ENCODE peak calls at places on chromosomes 4 and X, in five cellular contexts. D, R, P, Z and J are unnamed samples.

GRCh38 chr4:46445689-46446339 is 55.9 kb upstream of the GABRA2 start:
- DNase-seq in D (no peak), R (no peak), P (peak), Z (no peak), J (no peak)

GRCh38 chr4:140187316-140187695 is 33.3 kb upstream of the MAML3 start:
- DNase-seq in D (no peak), R (no peak), P (peak), Z (no peak), J (no peak)

GRCh38 chrX:13377537-13377936 is 57.7 kb upstream of the ATXN3L start:
- DNase-seq in D (no peak), R (no peak), P (peak), Z (no peak), J (peak)

GRCh38 chr4:26590639-26591038 is 6.8 kb downstream of the TBC1D19 start:
- DNase-seq in D (peak), R (no peak), P (peak), Z (no peak), J (no peak)

GRCh38 chrX:6904178-6904577 is 243.3 kb upstream of the STS start:
- DNase-seq in D (no peak), R (no peak), P (no peak), Z (no peak), J (no peak)

GRCh38 chr4:78292336-78292735 is 235.2 kb downstream of the FRAS1 start:
- DNase-seq in D (no peak), R (no peak), P (no peak), Z (no peak), J (no peak)

GRCh38 chrX:71118032-71118984 is at the start of gene MED12:
- DNase-seq in D (peak), R (peak), P (peak), Z (peak), J (peak)

GRCh38 chr4:56655209-56655626 is 25.9 kb downstream of the HOPX start:
- DNase-seq in D (no peak), R (peak), P (peak), Z (peak), J (peak)

GRCh38 chrX:111719426-111720210 is 38.6 kb downstream of the ALG13 start:
- DNase-seq in D (no peak), R (no peak), P (peak), Z (no peak), J (peak)

GRCh38 chr4:66376921-66377320 is 706.6 kb upstream of the EPHA5 start:
- DNase-seq in D (no peak), R (no peak), P (no peak), Z (no peak), J (peak)

GRCh38 chrX:53685711-53686110 is 808 bp downstream of the HUWE1 start:
- DNase-seq in D (no peak), R (no peak), P (peak), Z (no peak), J (peak)

GRCh38 chr4:2750719-2751605 is 5.2 kb downstream of the TNIP2 start:
- DNase-seq in D (no peak), R (no peak), P (no peak), Z (no peak), J (no peak)

GRCh38 chr4:61739899-61740298 is 539.8 kb downstream of the ADGRL3 start:
- DNase-seq in D (no peak), R (no peak), P (no peak), Z (no peak), J (no peak)

GRCh38 chr4:47143261-47143660 is 111.9 kb downstream of the GABRB1 start:
- DNase-seq in D (no peak), R (no peak), P (no peak), Z (no peak), J (no peak)

GRCh38 chr4:52983563-52984303 is 121.6 kb downstream of the RASL11B start:
- DNase-seq in D (no peak), R (no peak), P (peak), Z (peak), J (peak)

GRCh38 chrX:106608016-106608415 is 3.8 kb upstream of the RADX start:
- DNase-seq in D (no peak), R (peak), P (no peak), Z (no peak), J (no peak)

GRCh38 chrX:110563276-110563675 is 204.6 kb downstream of the RTL9 start:
- DNase-seq in D (no peak), R (no peak), P (no peak), Z (no peak), J (no peak)

GRCh38 chrX:153443476-153444332 is 2.2 kb downstream of the TREX2 start:
- DNase-seq in D (no peak), R (no peak), P (no peak), Z (no peak), J (no peak)

GRCh38 chr4:4333265-4333706 is 43.2 kb downstream of the ZBTB49 start:
- DNase-seq in D (no peak), R (no peak), P (peak), Z (no peak), J (peak)

GRCh38 chr4:48337726-48338125 is 3.6 kb upstream of the SLAIN2 start:
- DNase-seq in D (peak), R (peak), P (no peak), Z (no peak), J (peak)

GRCh38 chr4:72295966-72296557 is 264.3 kb downstream of the NPFFR2 start:
- DNase-seq in D (no peak), R (no peak), P (peak), Z (no peak), J (peak)